ENCODE peak calls at places on chromosomes 3 and 15, in four cellular contexts. One of them, this sample, is unnamed.
A peak's percentile ranks its signal among the peaks of the same experiment; 100 is the strongest.

GRCh38 chr15:78034495-78035191 is 42.9 kb downstream of the TBC1D2B start:
- DNase-seq in heart left ventricle: peak; percentile 38
- DNase-seq in CD8-positive, alpha-beta memory T cell: peak; percentile 78
- DNase-seq in right cardiac atrium: no peak
- DNase-seq in this sample: no peak

GRCh38 chr3:142963266-142964149 is at the start of gene PAQR9:
- DNase-seq in heart left ventricle: peak; percentile 33
- DNase-seq in CD8-positive, alpha-beta memory T cell: peak; percentile 2
- DNase-seq in right cardiac atrium: no peak
- DNase-seq in this sample: peak; percentile 89

GRCh38 chr15:55267401-55268053 is 22.1 kb downstream of the RAB27A start:
- DNase-seq in heart left ventricle: peak; percentile 50
- DNase-seq in CD8-positive, alpha-beta memory T cell: peak; percentile 88
- DNase-seq in right cardiac atrium: peak; percentile 31
- DNase-seq in this sample: no peak

GRCh38 chr3:88005066-88005465 is 53.7 kb downstream of the CGGBP1 start:
- DNase-seq in heart left ventricle: no peak
- DNase-seq in CD8-positive, alpha-beta memory T cell: peak; percentile 34
- DNase-seq in right cardiac atrium: no peak
- DNase-seq in this sample: no peak

GRCh38 chr3:147191795-147192385 is 214.5 kb downstream of the ZIC4 start:
- DNase-seq in heart left ventricle: no peak
- DNase-seq in CD8-positive, alpha-beta memory T cell: no peak
- DNase-seq in right cardiac atrium: no peak
- DNase-seq in this sample: peak; percentile 81

GRCh38 chr3:13022348-13023250 is 50.6 kb downstream of the IQSEC1 start:
- DNase-seq in heart left ventricle: peak; percentile 87
- DNase-seq in CD8-positive, alpha-beta memory T cell: no peak
- DNase-seq in right cardiac atrium: peak; percentile 89
- DNase-seq in this sample: peak; percentile 86

GRCh38 chr3:98763814-98764691 is 913 bp downstream of the ST3GAL6 start:
- DNase-seq in heart left ventricle: no peak
- DNase-seq in CD8-positive, alpha-beta memory T cell: no peak
- DNase-seq in right cardiac atrium: no peak
- DNase-seq in this sample: no peak

GRCh38 chr3:152724270-152724669 is 110.7 kb upstream of the P2RY1 start:
- DNase-seq in heart left ventricle: no peak
- DNase-seq in CD8-positive, alpha-beta memory T cell: no peak
- DNase-seq in right cardiac atrium: no peak
- DNase-seq in this sample: no peak

GRCh38 chr15:66883322-66883911 is 181.4 kb downstream of the SMAD6 start:
- DNase-seq in heart left ventricle: peak; percentile 90
- DNase-seq in CD8-positive, alpha-beta memory T cell: no peak
- DNase-seq in right cardiac atrium: peak; percentile 94
- DNase-seq in this sample: peak; percentile 95

GRCh38 chr15:32844118-32844711 is 126.4 kb downstream of the GREM1 start:
- DNase-seq in heart left ventricle: no peak
- DNase-seq in CD8-positive, alpha-beta memory T cell: no peak
- DNase-seq in right cardiac atrium: no peak
- DNase-seq in this sample: no peak

GRCh38 chr3:13529196-13529975 is 19.5 kb upstream of the FBLN2 start:
- DNase-seq in heart left ventricle: no peak
- DNase-seq in CD8-positive, alpha-beta memory T cell: no peak
- DNase-seq in right cardiac atrium: no peak
- DNase-seq in this sample: no peak

GRCh38 chr15:60661075-60661645 is 182.2 kb upstream of the ICE2 start:
- DNase-seq in heart left ventricle: no peak
- DNase-seq in CD8-positive, alpha-beta memory T cell: no peak
- DNase-seq in right cardiac atrium: no peak
- DNase-seq in this sample: no peak

GRCh38 chr15:92886815-92887214 is 13.3 kb upstream of the CHD2 start:
- DNase-seq in heart left ventricle: no peak
- DNase-seq in CD8-positive, alpha-beta memory T cell: no peak
- DNase-seq in right cardiac atrium: no peak
- DNase-seq in this sample: no peak
- H3K4me1 ChIP-seq in heart left ventricle: peaks cover 61% of the 10 kb centered on the region
- H3K4me1 ChIP-seq in CD8-positive, alpha-beta memory T cell: peaks cover 62% of the 10 kb centered on the region
- H3K4me1 ChIP-seq in right cardiac atrium: peaks cover 3% of the 10 kb centered on the region
- H3K4me1 ChIP-seq in this sample: no peaks in the 10 kb centered on the region

GRCh38 chr3:197564097-197564843 is 8.5 kb upstream of the BDH1 start:
- DNase-seq in heart left ventricle: no peak
- DNase-seq in CD8-positive, alpha-beta memory T cell: no peak
- DNase-seq in right cardiac atrium: no peak
- DNase-seq in this sample: no peak
- H3K9me3 ChIP-seq in heart left ventricle: peaks cover 9% of the 10 kb centered on the region
- H3K9me3 ChIP-seq in CD8-positive, alpha-beta memory T cell: no peaks in the 10 kb centered on the region
- H3K9me3 ChIP-seq in right cardiac atrium: no peaks in the 10 kb centered on the region
- H3K9me3 ChIP-seq in this sample: peaks cover 82% of the 10 kb centered on the region

DNA sequence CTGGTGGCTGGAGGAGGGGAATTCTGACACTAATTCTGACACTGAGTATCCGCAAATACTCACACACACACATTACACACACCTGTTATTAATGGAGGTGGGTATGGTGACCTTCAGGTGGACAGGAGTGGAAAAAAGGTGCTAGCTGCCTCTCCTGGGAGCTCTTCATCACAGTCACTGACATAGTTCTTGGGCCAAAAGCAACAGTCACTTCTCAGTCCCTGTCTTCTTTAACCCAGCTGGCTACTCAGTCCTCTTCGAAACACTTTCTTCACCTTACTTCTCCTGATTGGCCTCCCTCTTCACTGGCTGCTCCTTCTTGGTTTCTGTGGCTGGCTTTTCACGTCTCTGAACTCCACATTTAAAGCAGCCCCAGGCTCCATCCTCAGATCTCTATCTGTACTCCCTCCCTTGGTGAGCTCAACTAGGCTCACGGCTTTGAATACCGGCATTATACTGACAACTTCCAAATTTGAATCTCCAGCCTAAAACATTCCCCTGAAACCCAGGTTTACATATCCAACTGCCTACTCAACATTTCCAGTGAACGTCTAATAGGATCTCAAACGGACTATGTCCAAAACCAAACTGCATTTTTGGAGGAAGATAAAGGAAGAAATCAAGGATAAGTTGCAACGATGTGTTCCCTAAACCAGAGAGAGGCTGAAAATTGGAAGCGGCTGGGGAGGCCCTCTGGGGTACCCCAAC is 53.2 kb upstream of the HEG1 start:
- DNase-seq in heart left ventricle: no peak
- DNase-seq in CD8-positive, alpha-beta memory T cell: no peak
- DNase-seq in right cardiac atrium: no peak
- DNase-seq in this sample: no peak
- H3K4me3 ChIP-seq in heart left ventricle: no peak overlapping the region
- H3K4me3 ChIP-seq in CD8-positive, alpha-beta memory T cell: no peak overlapping the region
- H3K4me3 ChIP-seq in right cardiac atrium: no peak overlapping the region
- H3K4me3 ChIP-seq in this sample: no peak overlapping the region

GRCh38 chr3:123781138-123781537 is 103.0 kb downstream of the MYLK start:
- DNase-seq in heart left ventricle: no peak
- DNase-seq in CD8-positive, alpha-beta memory T cell: no peak
- DNase-seq in right cardiac atrium: no peak
- DNase-seq in this sample: no peak
- H3K4me1 ChIP-seq in heart left ventricle: peaks cover 7% of the 10 kb centered on the region
- H3K4me1 ChIP-seq in CD8-positive, alpha-beta memory T cell: no peaks in the 10 kb centered on the region
- H3K4me1 ChIP-seq in right cardiac atrium: no peaks in the 10 kb centered on the region
- H3K4me1 ChIP-seq in this sample: no peaks in the 10 kb centered on the region

GRCh38 chr15:25245801-25246622 is 192.8 kb downstream of the UBE3A start:
- DNase-seq in heart left ventricle: no peak
- DNase-seq in CD8-positive, alpha-beta memory T cell: no peak
- DNase-seq in right cardiac atrium: no peak
- DNase-seq in this sample: peak; percentile 20
- H3K9me3 ChIP-seq in heart left ventricle: peaks cover 8% of the 10 kb centered on the region
- H3K9me3 ChIP-seq in CD8-positive, alpha-beta memory T cell: no peaks in the 10 kb centered on the region
- H3K9me3 ChIP-seq in right cardiac atrium: no peaks in the 10 kb centered on the region
- H3K9me3 ChIP-seq in this sample: no peaks in the 10 kb centered on the region

DNA sequence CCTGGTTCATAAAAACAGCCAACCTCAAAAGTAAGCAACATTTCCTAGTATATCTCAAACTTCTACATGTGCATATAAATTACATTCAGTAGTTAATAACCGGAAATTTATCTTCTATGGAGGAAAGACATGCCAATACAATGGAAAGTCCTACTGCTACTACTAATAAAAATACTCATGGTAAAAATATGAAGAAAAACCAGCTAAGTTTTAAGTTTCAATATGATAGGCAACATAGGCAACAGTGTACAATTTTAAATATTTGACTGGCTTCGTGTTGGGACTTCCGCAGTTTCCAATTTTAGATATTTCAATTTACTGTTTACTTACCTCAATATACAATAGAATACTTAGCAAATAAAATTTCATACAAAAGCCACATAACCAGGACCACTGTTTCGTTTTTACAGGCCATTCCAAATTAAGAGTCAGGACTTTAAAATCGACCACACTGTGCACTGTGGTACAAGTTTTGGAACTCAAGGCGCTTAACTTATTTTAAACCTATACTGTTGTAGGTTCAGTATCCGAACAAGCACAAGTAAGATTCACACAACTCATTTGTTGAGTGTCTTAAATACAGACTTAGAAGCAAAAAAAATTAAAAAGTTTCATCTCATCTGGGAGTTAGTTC is 2.9 kb downstream of the NAA50 start:
- DNase-seq in heart left ventricle: no peak
- DNase-seq in CD8-positive, alpha-beta memory T cell: no peak
- DNase-seq in right cardiac atrium: no peak
- DNase-seq in this sample: no peak
- H3K4me3 ChIP-seq in heart left ventricle: no peak overlapping the region
- H3K4me3 ChIP-seq in CD8-positive, alpha-beta memory T cell: peak overlapping the region; percentile 18
- H3K4me3 ChIP-seq in right cardiac atrium: no peak overlapping the region
- H3K4me3 ChIP-seq in this sample: peak overlapping the region; percentile 97

This sample was measured in endodermal cell.